ENCODE peak calls at places on chromosome 3, in nine cellular contexts. D, R, C, A, G, I, P, M and O are unnamed samples. For H3K4me1, the result is how much of the 10 kb centered on the place peaks cover.

GRCh38 chr3:115858995-115859807 is 235.9 kb downstream of the GAP43 start:
- DNase-seq in R (no peak), A (no peak), M (no peak), G (no peak), D (no peak), I (no peak), C (no peak), P (no peak), O (no peak)

GRCh38 chr3:51943451-51944391 is 1.6 kb downstream of the PARP3 start:
- DNase-seq in G (peak), M (no peak), R (no peak), A (peak), P (peak), I (no peak), D (no peak), C (no peak), O (no peak)

GRCh38 chr3:140850210-140850955 is 91.3 kb upstream of the SLC25A36 start:
- DNase-seq in G (no peak), D (no peak), P (no peak), I (no peak), C (no peak), M (no peak), R (no peak), A (no peak), O (no peak)

GRCh38 chr3:23966308-23966707 is 21.2 kb downstream of the NR1D2 start:
- DNase-seq in G (no peak), R (no peak), I (no peak), C (no peak), A (no peak), D (no peak), P (no peak), M (peak), O (no peak)

GRCh38 chr3:7407107-7407506 is 546.2 kb downstream of the GRM7 start:
- DNase-seq in M (no peak), A (no peak), R (no peak), G (no peak), I (no peak), C (no peak), D (no peak), P (no peak), O (no peak)

GRCh38 chr3:110234831-110235230 is 836.8 kb upstream of the NECTIN3 start:
- DNase-seq in R (no peak), D (no peak), P (no peak), M (no peak), C (no peak), G (no peak), A (no peak), I (no peak), O (no peak)

GRCh38 chr3:38163117-38163870 is 2.0 kb upstream of the OXSR1 start:
- DNase-seq in D (no peak), A (no peak), I (peak), M (no peak), G (no peak), C (no peak), R (no peak), P (no peak), O (no peak)

GRCh38 chr3:47007482-47008257 is 28.2 kb downstream of the NBEAL2 start:
- DNase-seq in C (no peak), P (peak), I (no peak), G (peak), M (no peak), R (no peak), A (peak), D (no peak), O (no peak)

GRCh38 chr3:24363242-24363641 is 131.4 kb downstream of the THRB start:
- DNase-seq in C (no peak), P (no peak), I (no peak), R (no peak), G (no peak), M (no peak), A (no peak), D (peak), O (peak)

GRCh38 chr3:100590114-100590839 is 19.1 kb upstream of the ADGRG7 start:
- DNase-seq in I (no peak), M (peak), C (peak), R (peak), G (peak), D (peak), A (peak), P (no peak), O (peak)

GRCh38 chr3:189606774-189607173 is 24.4 kb upstream of the TP63 start:
- DNase-seq in C (no peak), G (no peak), A (no peak), R (no peak), D (no peak), P (no peak), M (no peak), I (no peak), O (no peak)

GRCh38 chr3:13543251-13543650 is 5.7 kb upstream of the FBLN2 start:
- DNase-seq in P (no peak), M (no peak), D (peak), A (peak), I (no peak), C (no peak), G (peak), R (peak), O (no peak)

GRCh38 chr3:24650839-24651238 is 156.2 kb upstream of the THRB start:
- DNase-seq in R (no peak), D (no peak), I (no peak), A (no peak), C (no peak), G (no peak), P (no peak), M (no peak), O (no peak)

GRCh38 chr3:86416334-86416733 is 574.6 kb downstream of the VGLL3 start:
- DNase-seq in C (no peak), R (no peak), D (no peak), A (no peak), P (no peak), G (no peak), M (no peak), I (no peak), O (no peak)

GRCh38 chr3:153219147-153219546 is 57.1 kb downstream of the RAP2B start:
- DNase-seq in M (no peak), G (no peak), I (no peak), R (no peak), P (no peak), C (no peak), D (no peak), A (no peak), O (no peak)

GRCh38 chr3:143786229-143787199 is 61.8 kb downstream of the SLC9A9 start:
- DNase-seq in R (peak), G (peak), D (peak), M (peak), A (no peak), I (no peak), C (no peak), P (no peak), O (peak)

GRCh38 chr3:38138347-38139190 is at the start of gene MYD88:
- DNase-seq in G (peak), M (peak), R (peak), D (peak), C (no peak), I (peak), A (peak), P (peak), O (peak)

GRCh38 chr3:119600732-119601131 is 3.0 kb downstream of the PLA1A start:
- DNase-seq in I (no peak), M (no peak), P (peak), C (peak), R (no peak), A (no peak), D (no peak), G (no peak), O (no peak)

GRCh38 chr3:28651159-28651558 is 302.5 kb upstream of the AZI2 start:
- DNase-seq in P (no peak), M (no peak), I (no peak), A (no peak), R (no peak), D (no peak), G (no peak), C (no peak), O (no peak)

GRCh38 chr3:27577504-27577903 is 93.3 kb upstream of the SLC4A7 start:
- DNase-seq in P (no peak), R (no peak), D (no peak), C (no peak), I (no peak), G (no peak), A (no peak), M (no peak), O (no peak)

GRCh38 chr3:138370321-138370720 is 21.9 kb downstream of the MRAS start:
- DNase-seq in D (no peak), R (no peak), I (no peak), M (no peak), C (no peak), A (no peak), P (peak), G (peak), O (no peak)

GRCh38 chr3:187498211-187498610 is 130.0 kb downstream of the RTP4 start:
- DNase-seq in A (no peak), R (no peak), C (no peak), M (no peak), G (no peak), P (no peak), I (peak), D (no peak), O (no peak)

GRCh38 chr3:4739289-4740236 is 239.7 kb upstream of the BHLHE40 start:
- DNase-seq in A (no peak), P (no peak), C (no peak), M (no peak), R (no peak), D (no peak), I (no peak), G (no peak), O (no peak)

GRCh38 chr3:4741404-4742307 is 237.6 kb upstream of the BHLHE40 start:
- DNase-seq in M (peak), C (peak), I (peak), R (peak), P (no peak), D (peak), A (no peak), G (peak), O (peak)

GRCh38 chr3:4738737-4739274 is 240.4 kb upstream of the BHLHE40 start:
- DNase-seq in P (no peak), D (no peak), M (no peak), C (no peak), G (no peak), A (no peak), I (no peak), R (no peak), O (no peak)

GRCh38 chr3:4741106-4741403 is 238.2 kb upstream of the BHLHE40 start:
- DNase-seq in C (no peak), G (no peak), A (no peak), R (no peak), P (no peak), M (no peak), D (no peak), I (no peak), O (no peak)

GRCh38 chr3:4740397-4741105 is 238.7 kb upstream of the BHLHE40 start:
- DNase-seq in I (no peak), M (no peak), D (peak), A (no peak), P (no peak), G (peak), R (no peak), C (no peak), O (no peak)
- H3K4me1 ChIP-seq in I (under half), M (under half), D (under half), A (half or more), P (under half), G (under half), R (under half), C (under half), O (under half)

GRCh38 chr3:184637705-184638104 is 74.2 kb downstream of the MAGEF1 start:
- DNase-seq in C (no peak), M (no peak), D (no peak), G (no peak), P (no peak), R (no peak), A (no peak), I (no peak), O (no peak)
- TF ChIP-seq POLR2AphosphoS5 in C (no peak), M (no peak), D (no peak), G (no peak), P (no peak), R (no peak), A (no peak), I (no peak), O (no peak)

DNA sequence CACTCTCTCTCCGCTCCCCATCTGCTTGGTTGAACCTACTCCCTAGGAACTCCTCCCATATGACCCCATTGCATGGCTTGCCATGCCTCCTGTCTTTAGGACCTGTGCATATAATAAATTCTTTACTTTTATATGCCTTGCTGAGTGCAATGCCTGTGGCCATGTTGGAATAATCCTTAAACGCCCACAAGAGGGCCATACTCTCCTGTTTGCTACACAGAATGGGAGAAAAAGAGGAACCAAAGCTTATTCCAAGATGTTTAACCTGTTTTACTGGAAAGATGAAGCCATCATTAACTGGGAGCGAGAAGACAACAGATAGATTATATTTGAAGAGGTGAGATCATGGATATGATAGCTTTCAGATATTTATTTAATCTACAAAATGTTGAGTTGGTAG is 1097.8 kb downstream of the NAALADL2 start:
- DNase-seq in M (no peak), A (no peak), G (no peak), I (no peak), P (no peak), R (no peak), C (no peak), D (no peak), O (no peak)
- TF ChIP-seq CTCF in M (no peak), A (no peak), G (no peak), I (no peak), P (no peak), R (no peak), C (peak), D (no peak), O (no peak)

DNA sequence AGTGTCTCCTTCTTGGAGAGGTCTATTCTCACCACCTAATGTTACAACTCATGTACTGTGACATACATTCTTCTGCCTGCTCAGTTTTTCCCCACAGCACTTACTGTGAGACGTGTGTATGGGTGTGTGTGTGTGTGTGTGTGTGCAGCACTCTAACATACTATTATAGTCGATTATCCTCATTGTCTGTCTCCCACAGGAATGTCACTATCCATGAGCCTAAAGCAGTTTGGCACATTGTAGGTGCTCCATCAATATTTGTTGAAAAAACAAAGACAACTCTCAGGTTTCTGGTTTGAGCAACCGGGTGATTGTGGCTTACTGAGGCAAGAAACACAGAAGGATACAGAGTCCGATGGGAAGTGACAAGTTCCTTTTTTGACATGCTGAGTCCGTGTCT is 8.6 kb upstream of the ZNF148 start:
- DNase-seq in M (no peak), I (no peak), D (no peak), A (no peak), R (no peak), P (no peak), G (no peak), C (no peak), O (no peak)
- H3K4me1 ChIP-seq in M (under half), I (under half), D (under half), A (under half), R (under half), P (under half), G (under half), C (under half), O (under half)

DNA sequence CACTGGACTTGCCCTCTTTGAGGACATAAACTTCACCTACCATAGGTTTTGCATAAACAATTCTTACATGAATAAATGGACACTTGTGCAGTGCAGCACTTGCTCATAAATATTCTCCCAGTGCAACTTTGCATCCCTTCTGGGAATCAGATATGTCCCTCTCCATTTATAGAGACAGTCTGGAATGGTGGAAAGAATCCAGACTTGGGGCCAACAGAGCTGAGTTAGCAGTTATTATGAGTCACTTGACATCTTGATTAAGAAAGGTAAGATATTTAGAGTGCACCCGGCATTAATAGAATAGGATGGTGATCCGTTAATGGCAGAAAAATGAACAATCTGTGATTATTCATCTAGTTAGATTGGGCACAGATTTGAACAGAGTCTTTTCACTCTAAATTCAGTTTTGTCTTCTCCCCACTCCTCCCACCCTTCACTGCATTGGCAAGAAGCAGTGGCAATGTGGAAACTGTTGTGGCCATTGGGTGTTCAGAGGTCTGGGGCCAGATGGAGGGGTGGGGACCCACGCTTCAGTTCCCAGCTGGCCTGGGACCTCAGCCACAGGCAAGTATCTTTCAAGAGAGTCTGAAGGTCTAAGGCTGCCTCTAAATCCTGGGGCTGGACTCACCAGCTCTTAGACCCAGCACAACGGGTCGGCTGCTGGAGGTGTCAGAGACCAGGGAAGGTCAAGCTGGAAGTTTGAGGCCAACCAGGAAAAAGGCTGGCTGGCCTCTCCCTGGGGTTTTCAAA is 58.9 kb upstream of the KY start:
- DNase-seq in A (no peak), C (no peak), I (peak), P (no peak), G (no peak), M (no peak), D (no peak), R (no peak), O (no peak)
- TF ChIP-seq POLR2AphosphoS5 in A (no peak), C (no peak), I (no peak), P (no peak), G (no peak), M (no peak), D (no peak), R (no peak), O (no peak)

GRCh38 chr3:196568246-196569002 is at the start of the genes FBXO45 and WDR53:
- DNase-seq in C (peak), A (peak), D (peak), M (peak), P (peak), G (peak), I (peak), R (peak), O (peak)
- TF ChIP-seq CTCF in C (no peak), A (no peak), D (no peak), M (no peak), P (no peak), G (no peak), I (peak), R (no peak), O (peak)

DNA sequence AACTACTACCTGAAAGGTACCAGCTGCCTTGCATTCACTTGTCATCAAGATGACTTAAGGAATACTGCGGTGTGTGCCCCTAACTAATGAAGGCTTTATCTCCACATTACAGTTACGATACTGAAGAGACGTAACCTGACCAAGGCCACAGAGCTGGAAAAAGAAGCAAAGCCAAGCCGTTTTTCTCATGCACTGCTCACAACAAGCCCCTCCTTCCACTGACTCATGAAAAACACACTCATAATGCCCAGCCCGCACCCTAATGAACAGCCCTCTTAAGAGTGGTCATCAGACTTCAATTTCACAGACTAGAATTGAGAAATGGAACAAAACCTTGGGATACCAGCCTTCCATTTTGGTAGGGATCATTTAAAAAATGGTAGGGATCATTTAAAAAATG is 11.6 kb downstream of the PSMD6 start:
- DNase-seq in C (no peak), A (no peak), M (peak), I (no peak), G (no peak), P (no peak), R (no peak), D (no peak), O (no peak)
- H3K4me1 ChIP-seq in C (under half), A (under half), M (under half), I (under half), G (under half), P (under half), R (under half), D (under half), O (under half)

GRCh38 chr3:108437439-108437838 is 73.0 kb downstream of the MYH15 start:
- DNase-seq in P (no peak), R (peak), I (no peak), G (no peak), D (no peak), A (no peak), M (no peak), C (no peak), O (peak)

GRCh38 chr3:108438542-108438941 is 71.9 kb downstream of the MYH15 start:
- DNase-seq in P (no peak), M (no peak), D (no peak), I (no peak), A (no peak), G (no peak), R (no peak), C (no peak), O (no peak)

GRCh38 chr3:108441528-108441927 is 68.9 kb downstream of the MYH15 start:
- DNase-seq in D (no peak), I (no peak), G (no peak), C (no peak), A (no peak), R (no peak), M (no peak), P (no peak), O (no peak)

GRCh38 chr3:108441081-108441507 is 69.3 kb downstream of the MYH15 start:
- DNase-seq in D (no peak), A (no peak), I (no peak), C (no peak), R (no peak), P (no peak), M (no peak), G (no peak), O (no peak)
- TF ChIP-seq POLR2AphosphoS5 in D (no peak), A (no peak), I (no peak), C (no peak), R (no peak), P (no peak), M (no peak), G (no peak), O (no peak)

GRCh38 chr3:66748175-66748876 is 247.5 kb upstream of the LRIG1 start:
- DNase-seq in M (no peak), P (no peak), R (no peak), G (no peak), I (no peak), A (no peak), C (no peak), D (no peak), O (no peak)
- TF ChIP-seq CTCF in M (no peak), P (no peak), R (no peak), G (no peak), I (no peak), A (no peak), C (no peak), D (no peak), O (no peak)

DNA sequence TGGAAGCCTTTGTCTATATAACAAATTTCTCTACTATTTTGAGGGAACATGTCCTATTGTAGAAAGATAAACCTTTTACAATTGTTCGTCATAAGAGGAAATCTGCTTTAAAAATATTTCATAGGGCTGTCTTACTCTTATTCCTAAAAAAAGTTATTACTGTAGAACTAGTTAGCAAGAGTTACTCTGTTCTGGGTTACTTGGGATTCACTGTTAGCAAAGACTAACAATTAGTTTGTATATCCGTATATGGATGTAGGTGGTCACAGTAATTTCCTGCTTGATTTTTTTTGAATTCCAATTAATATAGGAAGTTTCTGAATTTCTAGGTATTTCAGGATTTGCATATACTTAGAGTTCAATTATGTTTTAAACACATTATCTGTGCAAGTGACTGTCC is 413.5 kb downstream of the RBMS3 start:
- DNase-seq in A (no peak), D (no peak), C (no peak), M (no peak), P (no peak), I (no peak), G (no peak), R (no peak), O (no peak)
- H3K4me1 ChIP-seq in A (under half), D (under half), C (under half), M (under half), P (under half), I (half or more), G (half or more), R (under half), O (under half)